ENCODE peak calls at places on chromosome 9, in six cellular contexts. E is pancreas, P is IMR-90, D is psoas muscle, J is breast epithelium, C is tibial artery. W is an unnamed sample. For H3K27me3 and H3K36me3, the result is how much of the 10 kb centered on the place peaks cover.

GRCh38 chr9:91332476-91333231 is 29.1 kb downstream of the AUH start:
- DNase-seq in E (no peak), P (no peak), C (no peak), D (no peak), J (no peak), W (no peak)

GRCh38 chr9:105651806-105652205 is 10.5 kb upstream of the TAL2 start:
- DNase-seq in C (no peak), D (no peak), J (no peak), P (no peak), E (no peak), W (no peak)

GRCh38 chr9:127557466-127557869 is 54.6 kb upstream of the STXBP1 start:
- DNase-seq in J (no peak), D (peak), P (no peak), E (no peak), C (no peak), W (no peak)

GRCh38 chr9:77954018-77954417 is 77.6 kb downstream of the GNAQ start:
- DNase-seq in P (peak), J (no peak), D (no peak), C (no peak), E (no peak), W (no peak)

GRCh38 chr9:101140728-101141127 is 112.2 kb downstream of the PLPPR1 start:
- DNase-seq in E (no peak), C (no peak), J (no peak), D (no peak), P (no peak), W (no peak)

GRCh38 chr9:76725885-76726284 is 38.4 kb upstream of the PCA3 start:
- DNase-seq in P (no peak), C (no peak), D (no peak), E (no peak), J (no peak), W (no peak)

GRCh38 chr9:38288502-38288901 is 104.0 kb upstream of the ALDH1B1 start:
- DNase-seq in C (no peak), P (no peak), E (no peak), J (no peak), D (no peak), W (peak)

GRCh38 chr9:110444911-110445310 is 107.2 kb upstream of the TXNDC8 start:
- DNase-seq in E (no peak), J (no peak), C (no peak), P (peak), D (no peak), W (no peak)

GRCh38 chr9:98533866-98534265 is 174.9 kb downstream of the GABBR2 start:
- DNase-seq in E (no peak), C (no peak), P (no peak), D (no peak), J (no peak), W (peak)

GRCh38 chr9:114501786-114502682 is 3.2 kb downstream of the WHRN start:
- DNase-seq in D (no peak), E (no peak), J (no peak), C (no peak), P (peak), W (no peak)

GRCh38 chr9:14277761-14278160 is 36.2 kb downstream of the NFIB start:
- DNase-seq in P (no peak), C (no peak), J (no peak), D (no peak), E (no peak), W (no peak)

GRCh38 chr9:108041551-108041950 is 552.0 kb upstream of the KLF4 start:
- DNase-seq in E (no peak), P (peak), C (no peak), J (no peak), D (no peak), W (no peak)

GRCh38 chr9:109101810-109102209 is 17.9 kb downstream of the TMEM245 start:
- DNase-seq in C (no peak), P (peak), E (no peak), J (no peak), D (no peak), W (no peak)

GRCh38 chr9:91750343-91750742 is 199.7 kb downstream of the ROR2 start:
- DNase-seq in J (no peak), P (no peak), D (no peak), C (no peak), E (no peak), W (no peak)

GRCh38 chr9:12735669-12736068 is 39.2 kb upstream of the LURAP1L start:
- DNase-seq in D (no peak), P (no peak), J (no peak), C (no peak), E (no peak), W (no peak)

GRCh38 chr9:32992596-32993238 is 8.7 kb downstream of the APTX start:
- DNase-seq in C (no peak), E (no peak), J (no peak), P (peak), D (no peak), W (no peak)

GRCh38 chr9:114606068-114606467 is 5.0 kb upstream of the TMEM268 start:
- DNase-seq in J (no peak), P (no peak), D (no peak), E (no peak), C (no peak), W (no peak)

GRCh38 chr9:5388026-5388806 is 48.5 kb upstream of the RLN1 start:
- DNase-seq in D (no peak), E (no peak), P (peak), C (no peak), J (no peak), W (no peak)

GRCh38 chr9:21933865-21934264 is 60.3 kb downstream of the CDKN2A start:
- DNase-seq in C (no peak), D (no peak), J (no peak), P (peak), E (no peak), W (no peak)

GRCh38 chr9:89661956-89662717 is 57.3 kb downstream of the GADD45G start:
- DNase-seq in C (peak), J (peak), D (peak), E (peak), P (peak), W (no peak)

GRCh38 chr9:120946259-120946658 is 19.7 kb upstream of the TRAF1 start:
- DNase-seq in D (no peak), C (no peak), E (no peak), J (no peak), P (peak), W (no peak)

GRCh38 chr9:19641046-19641445 is 147.8 kb downstream of the SLC24A2 start:
- DNase-seq in P (no peak), D (no peak), J (no peak), E (no peak), C (no peak), W (no peak)

GRCh38 chr9:136088939-136089696 is 6.0 kb downstream of the NACC2 start:
- DNase-seq in E (no peak), J (no peak), D (peak), C (no peak), P (no peak), W (no peak)

GRCh38 chr9:122191519-122191918 is 31.8 kb downstream of the MORN5 start:
- DNase-seq in E (no peak), D (no peak), J (no peak), P (no peak), C (no peak), W (no peak)

GRCh38 chr9:1709347-1709746 is 305.8 kb upstream of the SMARCA2 start:
- DNase-seq in D (no peak), C (no peak), E (no peak), P (no peak), J (no peak), W (no peak)

GRCh38 chr9:31671011-31671410 is 713.4 kb upstream of the ACO1 start:
- DNase-seq in P (no peak), J (no peak), C (no peak), D (no peak), E (no peak), W (no peak)

GRCh38 chr9:101737165-101737704 is 1.2 kb downstream of the GRIN3A start:
- DNase-seq in E (no peak), D (peak), P (no peak), J (no peak), C (no peak), W (no peak)

GRCh38 chr9:137369111-137369787 is 53.7 kb downstream of the EXD3 start:
- DNase-seq in E (no peak), C (no peak), P (no peak), J (peak), D (no peak), W (no peak)

GRCh38 chr9:129151469-129151868 is 26.6 kb downstream of the IER5L start:
- DNase-seq in J (no peak), C (no peak), E (no peak), P (no peak), D (no peak), W (no peak)

GRCh38 chr9:92538541-92538940 is 2.8 kb upstream of the ECM2 start:
- DNase-seq in E (no peak), J (no peak), P (peak), C (no peak), D (no peak), W (no peak)

GRCh38 chr9:14080940-14081621 is 232.9 kb downstream of the NFIB start:
- DNase-seq in D (no peak), C (no peak), J (no peak), E (no peak), P (peak), W (no peak)

GRCh38 chr9:35651964-35652828 is 1.5 kb upstream of the SIT1 start:
- DNase-seq in P (peak), J (no peak), D (no peak), E (no peak), C (no peak), W (no peak)

GRCh38 chr9:1732670-1733069 is 282.5 kb upstream of the SMARCA2 start:
- DNase-seq in P (no peak), D (no peak), E (no peak), J (no peak), C (no peak), W (no peak)

GRCh38 chr9:133408042-133408441 is 9.8 kb downstream of the REXO4 start:
- DNase-seq in E (no peak), J (no peak), D (no peak), C (no peak), P (no peak), W (no peak)

GRCh38 chr9:117412841-117413240 is 2.0 kb downstream of the ASTN2 start:
- DNase-seq in J (no peak), E (no peak), C (no peak), P (no peak), D (no peak), W (no peak)
- H3K27me3 ChIP-seq in J (under half), E (under half), C (under half), P (under half), D (under half), W (under half)

GRCh38 chr9:70218767-70219166 is 40.0 kb upstream of the SMC5 start:
- DNase-seq in P (peak), C (no peak), D (no peak), J (no peak), E (no peak), W (no peak)

GRCh38 chr9:70222354-70222753 is 36.4 kb upstream of the SMC5 start:
- DNase-seq in D (no peak), J (no peak), P (peak), C (no peak), E (no peak), W (no peak)

GRCh38 chr9:70220216-70220615 is 38.6 kb upstream of the SMC5 start:
- DNase-seq in E (no peak), J (no peak), P (no peak), D (no peak), C (no peak), W (no peak)

GRCh38 chr9:70217029-70217428 is 41.7 kb upstream of the SMC5 start:
- DNase-seq in J (no peak), C (no peak), D (no peak), E (no peak), P (no peak), W (no peak)
- H3K36me3 ChIP-seq in J (under half), C (under half), D (under half), E (under half), P (under half), W (under half)

GRCh38 chr9:130267930-130268329 is 2.4 kb downstream of the HMCN2 start:
- DNase-seq in D (peak), J (no peak), P (no peak), E (no peak), C (peak), W (no peak)
- H3K27me3 ChIP-seq in D (under half), J (under half), P (half or more), E (under half), C (half or more), W (under half)

GRCh38 chr9:97124256-97124655 is 85.3 kb upstream of the CTSV start:
- DNase-seq in J (no peak), E (no peak), C (no peak), P (no peak), D (no peak), W (no peak)
- H3K36me3 ChIP-seq in J (under half), E (under half), C (under half), P (under half), D (under half), W (under half)

DNA sequence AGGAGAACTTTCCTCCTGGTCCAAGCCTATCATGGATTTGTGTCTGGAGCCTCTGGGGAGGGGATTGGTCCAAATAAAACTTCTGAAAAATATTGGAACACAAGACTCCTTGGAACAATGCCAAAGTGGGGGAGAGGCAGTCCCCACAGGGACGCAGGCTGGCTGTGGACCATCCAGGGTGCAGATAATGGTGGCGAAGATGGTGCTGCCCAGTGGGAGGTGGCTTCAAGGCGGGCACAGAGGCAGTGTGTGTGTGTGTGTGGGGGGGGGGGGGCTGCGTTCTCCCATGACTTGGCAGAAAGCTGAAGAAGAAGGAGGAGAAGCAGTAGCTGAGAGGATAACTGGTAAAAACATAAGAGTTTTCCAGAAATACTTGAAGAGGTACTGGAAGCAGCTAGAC is 186.4 kb downstream of the MELK start:
- DNase-seq in E (no peak), D (no peak), P (no peak), J (no peak), C (no peak), W (no peak)
- H3K27me3 ChIP-seq in E (under half), D (under half), P (under half), J (half or more), C (half or more), W (under half)

GRCh38 chr9:2780326-2780725 is 63.0 kb downstream of the KCNV2 start:
- DNase-seq in J (no peak), P (no peak), C (no peak), E (no peak), D (no peak), W (no peak)
- H3K36me3 ChIP-seq in J (under half), P (under half), C (under half), E (under half), D (half or more), W (under half)

GRCh38 chr9:36818242-36818938 is 215.7 kb downstream of the PAX5 start:
- DNase-seq in P (no peak), J (no peak), E (no peak), C (no peak), D (no peak), W (no peak)

GRCh38 chr9:36815566-36816348 is 218.3 kb downstream of the PAX5 start:
- DNase-seq in C (no peak), P (no peak), J (no peak), E (no peak), D (no peak), W (no peak)

GRCh38 chr9:36815023-36815422 is 219.0 kb downstream of the PAX5 start:
- DNase-seq in E (no peak), J (no peak), C (no peak), D (no peak), P (no peak), W (no peak)

GRCh38 chr9:36818965-36819870 is 214.8 kb downstream of the PAX5 start:
- DNase-seq in J (no peak), E (no peak), D (no peak), C (no peak), P (no peak), W (no peak)

DNA sequence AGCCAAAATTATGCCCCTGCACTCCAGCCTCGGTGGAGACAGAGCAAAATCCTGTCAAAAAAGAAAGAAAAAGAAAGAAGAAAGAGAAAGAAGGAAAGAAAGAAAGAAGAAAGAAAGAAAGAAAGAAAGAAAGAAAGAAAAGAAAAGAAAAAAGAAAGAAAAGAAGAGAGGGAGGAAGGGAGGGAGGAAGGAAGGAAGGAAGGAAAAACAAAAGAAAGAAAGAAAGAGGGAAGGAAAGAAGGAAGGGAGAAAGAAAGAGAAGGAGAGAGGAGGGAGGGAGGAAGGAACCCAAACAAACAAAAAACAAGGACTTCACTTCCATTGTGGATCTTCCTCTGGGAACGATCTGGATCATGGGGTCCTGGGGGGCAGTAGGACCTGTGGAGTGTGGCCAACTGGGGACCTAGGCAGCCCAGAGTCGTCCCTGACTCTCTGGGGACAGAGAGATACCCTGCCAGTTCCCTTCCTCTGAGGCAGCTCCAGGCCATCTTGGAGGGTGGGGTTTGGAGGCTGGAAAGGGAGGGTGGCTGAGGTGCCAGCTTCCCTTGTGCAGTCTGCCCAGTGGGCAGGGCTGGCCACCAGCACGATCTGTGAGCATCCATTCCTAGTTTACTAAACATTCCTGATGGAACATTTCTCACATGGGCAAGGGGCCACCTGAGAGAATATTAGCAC is 216.8 kb downstream of the PAX5 start:
- DNase-seq in D (no peak), E (no peak), P (no peak), J (no peak), C (no peak), W (no peak)
- H3K27me3 ChIP-seq in D (under half), E (under half), P (half or more), J (under half), C (half or more), W (under half)

GRCh38 chr9:134639994-134640393 is 1.6 kb upstream of the COL5A1 start:
- DNase-seq in E (no peak), C (no peak), D (no peak), P (no peak), J (no peak), W (no peak)
- H3K36me3 ChIP-seq in E (under half), C (under half), D (under half), P (under half), J (under half), W (under half)